ENCODE peak calls at places on chromosomes 3 and 15, in five cellular contexts. O is head of caudate nucleus, J is gastrocnemius medialis, R is islet precursor cell, G is left colon. U is an unnamed sample.

GRCh38 chr3:50372349-50372748 is 13.0 kb upstream of the TMEM115 start:
- DNase-seq in O (no peak), J (no peak), R (no peak), G (peak), U (no peak)

GRCh38 chr3:5122741-5123706 is 932 bp downstream of the ARL8B start:
- DNase-seq in O (peak), J (peak), R (peak), G (peak), U (peak)

GRCh38 chr15:66603301-66604179 is 37.7 kb upstream of the LCTL start:
- DNase-seq in O (peak), J (no peak), R (peak), G (peak), U (peak)

GRCh38 chr3:72595376-72595775 is 252.9 kb downstream of the SHQ1 start:
- DNase-seq in O (no peak), J (no peak), R (peak), G (no peak), U (no peak)

GRCh38 chr3:157999246-157999645 is 107.0 kb downstream of the SHOX2 start:
- DNase-seq in O (no peak), J (no peak), R (no peak), G (no peak), U (no peak)

GRCh38 chr3:129064969-129065726 is 4.6 kb downstream of the GP9 start:
- DNase-seq in O (no peak), J (no peak), R (no peak), G (peak), U (no peak)

GRCh38 chr15:67307156-67307555 is 52.6 kb downstream of the IQCH start:
- DNase-seq in O (no peak), J (no peak), R (no peak), G (no peak), U (no peak)

GRCh38 chr3:14791343-14791945 is 27.3 kb upstream of the FGD5 start:
- DNase-seq in O (no peak), J (peak), R (peak), G (peak), U (peak)

GRCh38 chr15:40234783-40235182 is 4.1 kb upstream of the PAK6 start:
- DNase-seq in O (peak), J (no peak), R (peak), G (no peak), U (no peak)

GRCh38 chr15:28935316-28935715 is 49.5 kb downstream of the APBA2 start:
- DNase-seq in O (peak), J (no peak), R (no peak), G (peak), U (peak)

GRCh38 chr3:73625124-73625665 is 454 bp upstream of the PDZRN3 start:
- DNase-seq in O (no peak), J (no peak), R (peak), G (peak), U (peak)

GRCh38 chr15:72911658-72912057 is 128.1 kb upstream of the ADPGK start:
- DNase-seq in O (no peak), J (no peak), R (no peak), G (peak), U (no peak)

GRCh38 chr3:186394566-186395217 is 32.7 kb upstream of the DGKG start:
- DNase-seq in O (no peak), J (no peak), R (no peak), G (no peak), U (no peak)

GRCh38 chr3:160869825-160870224 is 113.8 kb downstream of the PPM1L start:
- DNase-seq in O (no peak), J (peak), R (peak), G (no peak), U (peak)

GRCh38 chr3:141441381-141442365 is 45.2 kb upstream of the RASA2 start:
- DNase-seq in O (peak), J (peak), R (peak), G (peak), U (peak)

GRCh38 chr3:55160241-55160877 is 232.5 kb upstream of the LRTM1 start:
- DNase-seq in O (no peak), J (peak), R (peak), G (peak), U (peak)

GRCh38 chr3:13110678-13111116 is 37.5 kb upstream of the IQSEC1 start:
- DNase-seq in O (no peak), J (no peak), R (peak), G (peak), U (peak)

GRCh38 chr3:78204977-78205376 is 1165.1 kb downstream of the ROBO2 start:
- DNase-seq in O (no peak), J (no peak), R (peak), G (no peak), U (peak)

GRCh38 chr3:125594581-125595011 is 701 bp downstream of the OSBPL11 start:
- DNase-seq in O (no peak), J (no peak), R (peak), G (peak), U (peak)

U was measured in ELF-1.